ENCODE peak calls at places on chromosomes 11 and 22, in eight cellular contexts. A is lower lobe of right lung, B is thoracic aorta, J is AG10803, Z is MM.1S, X is GM23338, I is ovary, H is A549. W is an unnamed sample.

GRCh38 chr22:50620861-50621490 is 7.0 kb downstream of the ARSA start:
- DNase-seq in X (no peak), A (no peak), Z (peak; percentile 56), J (no peak), H (no peak), I (no peak), B (no peak), W (peak; percentile 19)

GRCh38 chr22:42389137-42389536 is 43.1 kb downstream of the NFAM1 start:
- DNase-seq in J (no peak), I (no peak), A (no peak), Z (no peak), B (no peak), H (no peak), X (no peak), W (no peak)

GRCh38 chr11:57160665-57161064 is 21.1 kb upstream of the LRRC55 start:
- DNase-seq in J (no peak), H (no peak), A (no peak), I (no peak), B (no peak), X (no peak), Z (no peak), W (no peak)

GRCh38 chr11:43518407-43519165 is 159.9 kb downstream of the TTC17 start:
- DNase-seq in B (no peak), Z (no peak), I (no peak), A (no peak), H (no peak), X (no peak), J (peak; percentile 26), W (peak; percentile 63)

GRCh38 chr11:845872-846271 is 3.2 kb downstream of the TSPAN4 start:
- DNase-seq in Z (no peak), A (no peak), J (no peak), I (no peak), X (no peak), B (no peak), H (no peak), W (peak; percentile 49)

GRCh38 chr11:76610871-76611475 is 59.6 kb downstream of the LRRC32 start:
- DNase-seq in A (no peak), Z (no peak), X (no peak), J (no peak), I (peak; percentile 42), H (no peak), B (no peak), W (no peak)

GRCh38 chr11:132244871-132245557 is 874.6 kb downstream of the NTM start:
- DNase-seq in B (no peak), J (no peak), A (no peak), I (no peak), H (no peak), X (no peak), Z (no peak), W (no peak)

GRCh38 chr11:108882211-108882831 is 217.5 kb downstream of the DDX10 start:
- DNase-seq in I (no peak), J (no peak), B (no peak), X (no peak), A (no peak), H (no peak), Z (no peak), W (no peak)

GRCh38 chr11:126352934-126353801 is 2.3 kb upstream of the ST3GAL4 start:
- DNase-seq in Z (peak; percentile 42), A (no peak), H (no peak), X (peak; percentile 57), B (no peak), I (peak; percentile 15), J (peak; percentile 66), W (peak; percentile 60)

GRCh38 chr11:6371825-6372224 is 18.4 kb upstream of the SMPD1 start:
- DNase-seq in A (no peak), B (no peak), H (no peak), J (no peak), X (peak; percentile 23), I (no peak), Z (no peak), W (no peak)

GRCh38 chr11:117089685-117090084 is 8.5 kb downstream of the SIK3 start:
- DNase-seq in A (no peak), J (no peak), H (no peak), I (no peak), B (no peak), X (no peak), Z (no peak), W (no peak)

GRCh38 chr11:113896156-113896879 is 8.3 kb upstream of the HTR3B start:
- DNase-seq in Z (no peak), J (peak; percentile 33), I (peak; percentile 45), A (no peak), H (peak; percentile 15), X (peak; percentile 77), B (no peak), W (peak; percentile 59)

GRCh38 chr22:48477031-48477721 is 1350.5 kb downstream of the BRD1 start:
- DNase-seq in H (no peak), X (no peak), Z (no peak), A (peak; percentile 31), B (no peak), I (no peak), J (no peak), W (no peak)

GRCh38 chr11:28009383-28009782 is 98.6 kb downstream of the KIF18A start:
- DNase-seq in A (no peak), B (no peak), J (peak; percentile 74), H (no peak), I (no peak), X (no peak), Z (no peak), W (peak; percentile 76)

DNA sequence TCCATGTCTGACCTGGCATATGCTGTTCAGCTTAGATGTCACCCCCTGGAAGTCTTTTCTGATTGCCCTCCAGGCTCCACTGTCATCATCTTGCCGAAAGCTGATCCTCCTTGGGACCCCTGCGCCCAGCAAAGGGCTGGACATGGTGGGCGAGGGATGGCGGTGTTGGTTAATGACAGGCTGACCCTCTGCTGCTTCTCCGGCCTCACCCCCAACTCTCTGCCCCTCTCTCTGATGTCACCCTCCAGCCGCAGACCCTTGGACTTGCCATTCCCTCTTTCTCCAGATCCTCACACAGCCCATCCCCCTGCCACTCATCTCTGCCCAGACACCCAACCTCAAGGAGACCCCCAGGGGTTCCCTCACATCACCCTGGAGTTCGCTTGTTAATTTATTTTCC is 2.3 kb downstream of the EHBP1L1 start:
- DNase-seq in Z (no peak), I (no peak), A (no peak), B (no peak), J (no peak), H (no peak), X (no peak), W (no peak)
- H3K4me3 ChIP-seq in Z (no peak overlapping the region), I (no peak overlapping the region), A (peak overlapping the region; percentile 81), B (peak overlapping the region; percentile 93), J (peak overlapping the region; percentile 75), H (no peak overlapping the region), X (no peak overlapping the region), W (no peak overlapping the region)

DNA sequence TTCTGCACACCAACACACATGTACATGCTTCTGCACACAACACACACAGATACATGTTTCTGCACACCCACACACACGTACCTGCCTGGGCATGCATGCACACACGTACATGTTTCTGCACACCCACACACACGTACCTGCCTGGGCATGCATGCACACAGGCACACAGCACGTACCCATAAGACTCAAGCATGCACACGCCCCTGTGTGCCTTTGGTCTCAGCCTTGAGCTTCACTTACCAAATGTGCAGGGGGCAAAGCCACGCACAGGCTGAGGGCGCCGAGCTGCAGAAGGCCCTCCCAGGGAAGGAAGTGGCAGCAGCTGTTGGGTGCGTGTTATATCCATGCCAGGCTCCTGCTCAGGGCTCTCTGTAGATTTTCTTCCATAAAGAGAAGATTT is 34.7 kb upstream of the SMIM38 start:
- DNase-seq in J (no peak), A (peak; percentile 35), Z (no peak), B (no peak), H (no peak), X (no peak), I (no peak), W (no peak)
- H3K4me3 ChIP-seq in J (no peak overlapping the region), A (no peak overlapping the region), Z (no peak overlapping the region), B (no peak overlapping the region), H (no peak overlapping the region), X (no peak overlapping the region), I (no peak overlapping the region), W (no peak overlapping the region)

GRCh38 chr11:129681344-129682114 is 134.1 kb upstream of the TMEM45B start:
- DNase-seq in A (no peak), Z (peak; percentile 55), H (no peak), J (no peak), I (no peak), B (no peak), X (no peak), W (no peak)
- H3K4me3 ChIP-seq in A (no peak overlapping the region), Z (peak overlapping the region; percentile 42), H (no peak overlapping the region), J (no peak overlapping the region), I (no peak overlapping the region), B (no peak overlapping the region), X (no peak overlapping the region), W (no peak overlapping the region)

DNA sequence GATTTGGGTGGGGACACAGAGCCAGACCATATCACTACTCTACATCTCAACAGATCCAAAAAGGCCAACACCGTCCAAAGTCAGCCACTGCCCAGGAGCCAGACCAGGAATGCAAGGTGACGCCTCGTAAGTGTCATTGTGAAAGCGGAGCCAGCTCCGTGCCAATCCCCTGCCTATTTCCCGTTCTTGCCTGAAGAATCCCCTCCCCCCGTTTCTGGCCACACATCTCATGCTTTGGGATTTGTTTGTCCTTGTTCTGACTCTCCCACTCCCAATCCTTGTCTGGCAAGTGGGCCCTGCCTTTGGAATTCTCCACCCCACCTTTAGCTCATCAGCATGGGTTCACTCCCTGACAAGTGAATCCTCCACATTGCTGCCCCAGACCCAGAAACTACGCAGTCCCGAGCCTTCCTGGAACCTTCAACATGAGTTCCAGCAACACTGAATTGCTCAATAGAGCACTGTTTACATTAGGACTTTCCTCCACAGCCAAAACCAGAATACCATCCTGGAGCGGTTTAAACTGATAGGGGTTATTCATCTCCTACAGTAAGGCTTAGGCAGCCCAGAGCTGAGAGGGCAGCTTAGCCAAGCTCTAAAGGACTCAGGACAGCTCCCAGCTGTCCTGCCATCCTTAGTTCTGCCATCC is 6.0 kb upstream of the SLC35C1 start:
- DNase-seq in X (no peak), A (peak; percentile 73), B (no peak), Z (no peak), H (no peak), I (no peak), J (no peak), W (peak; percentile 63)
- H3K4me3 ChIP-seq in X (no peak overlapping the region), A (no peak overlapping the region), B (no peak overlapping the region), Z (no peak overlapping the region), H (no peak overlapping the region), I (no peak overlapping the region), J (no peak overlapping the region), W (no peak overlapping the region)